ENCODE peak calls at places on chromosomes 11 and 22, in ten cellular contexts. G is prostate gland, C is K562, V is transverse colon, R is endothelial cell of umbilical vein, N is stomach, P is breast epithelium, E is H1, I is GM23338, M is SK-N-SH. K is an unnamed sample.
A peak's percentile ranks its signal among the peaks of the same experiment; 100 is the strongest.

GRCh38 chr22:26398741-26399153 is 30.3 kb upstream of the ASPHD2 start:
- DNase-seq in R (peak; percentile 72), V (peak; percentile 57), G (peak; percentile 62), I (peak; percentile 84), P (no peak), N (peak; percentile 55), M (peak; percentile 65), E (peak; percentile 62), C (peak; percentile 69), K (peak; percentile 72)

GRCh38 chr11:70650075-70650909 is 252.0 kb downstream of the CTTN start:
- DNase-seq in C (peak; percentile 71), V (peak; percentile 38), I (peak; percentile 91), N (peak; percentile 51), G (peak; percentile 46), R (peak; percentile 30), E (peak; percentile 90), M (no peak), P (no peak), K (no peak)

GRCh38 chr11:3867209-3868071 is 12.0 kb downstream of the STIM1 start:
- DNase-seq in V (no peak), P (no peak), R (peak; percentile 76), M (peak; percentile 34), I (no peak), N (peak; percentile 35), E (no peak), G (no peak), C (peak; percentile 94), K (no peak)

GRCh38 chr22:39215430-39216142 is 29.2 kb downstream of the PDGFB start:
- DNase-seq in N (no peak), C (peak; percentile 35), P (no peak), M (no peak), I (peak; percentile 76), G (no peak), R (no peak), V (no peak), E (peak; percentile 67), K (peak; percentile 29)

GRCh38 chr11:61868601-61869476 is 22.5 kb downstream of the FADS3 start:
- DNase-seq in V (no peak), N (no peak), E (no peak), I (no peak), R (no peak), M (no peak), P (no peak), C (no peak), G (no peak), K (no peak)

GRCh38 chr11:77501748-77502147 is 27.9 kb upstream of the PAK1 start:
- DNase-seq in P (no peak), C (no peak), E (no peak), I (no peak), R (no peak), M (no peak), N (no peak), G (no peak), V (no peak), K (no peak)

GRCh38 chr11:13668957-13669521 is 571 bp downstream of the FAR1 start:
- DNase-seq in N (peak; percentile 41), C (peak; percentile 64), R (peak; percentile 45), I (peak; percentile 49), M (no peak), P (peak; percentile 53), E (peak; percentile 54), G (peak; percentile 37), V (peak; percentile 65), K (peak; percentile 74)

GRCh38 chr11:103257360-103257759 is 148.1 kb downstream of the DYNC2H1 start:
- DNase-seq in P (no peak), E (no peak), C (no peak), V (no peak), R (peak; percentile 60), I (peak; percentile 60), G (no peak), N (no peak), M (peak; percentile 63), K (no peak)

GRCh38 chr11:27055065-27055682 is 14.6 kb downstream of the BBOX1 start:
- DNase-seq in P (no peak), I (no peak), C (no peak), R (no peak), N (no peak), G (no peak), M (no peak), E (no peak), V (peak; percentile 14), K (no peak)

GRCh38 chr22:42633013-42633412 is 7.4 kb downstream of the ATP5MGL start:
- DNase-seq in G (no peak), V (no peak), P (no peak), I (no peak), E (no peak), N (no peak), R (no peak), M (no peak), C (no peak), K (no peak)

GRCh38 chr22:42632096-42632495 is 8.3 kb downstream of the ATP5MGL start:
- DNase-seq in V (no peak), M (peak; percentile 44), P (no peak), N (no peak), C (no peak), G (no peak), I (peak; percentile 58), R (no peak), E (no peak), K (no peak)

GRCh38 chr22:42637555-42637954 is 2.8 kb downstream of the ATP5MGL start:
- DNase-seq in N (no peak), G (no peak), V (no peak), E (no peak), P (no peak), R (no peak), I (no peak), C (no peak), M (no peak), K (no peak)

GRCh38 chr22:42636506-42636905 is 3.9 kb downstream of the ATP5MGL start:
- DNase-seq in P (no peak), G (no peak), V (no peak), C (no peak), I (no peak), E (no peak), N (no peak), M (no peak), R (no peak), K (no peak)

DNA sequence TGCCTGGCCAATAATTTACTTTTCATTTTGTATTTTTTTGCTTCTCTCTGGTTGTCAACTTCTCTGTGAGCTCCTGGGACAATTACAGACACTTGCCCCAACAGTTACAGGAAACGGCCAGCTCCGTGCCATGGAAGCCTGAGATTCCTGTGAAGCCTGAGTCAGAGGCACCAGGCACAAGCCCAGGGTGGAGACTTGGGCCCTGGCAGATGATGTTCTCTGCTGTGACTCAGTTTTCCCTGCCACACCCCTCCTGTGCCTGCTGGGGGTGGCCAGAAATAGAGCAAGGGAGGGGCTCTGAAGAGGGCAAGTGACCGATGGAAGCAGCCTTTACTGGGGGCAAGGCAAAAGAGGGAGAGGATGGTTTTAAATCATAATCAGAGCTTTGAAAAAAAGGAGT is 4.9 kb downstream of the ATP5MGL start:
- DNase-seq in R (peak; percentile 87), G (no peak), I (no peak), P (no peak), E (no peak), M (no peak), V (peak; percentile 55), N (peak; percentile 67), C (no peak), K (peak; percentile 88)
- TF ChIP-seq POLR2AphosphoS5 in R (peak; percentile 56), G (peak; percentile 37), I (no peak), P (peak; percentile 50), E (no peak), M (no peak), V (peak; percentile 63), N (peak; percentile 71), C (no peak), K (peak; percentile 78)

DNA sequence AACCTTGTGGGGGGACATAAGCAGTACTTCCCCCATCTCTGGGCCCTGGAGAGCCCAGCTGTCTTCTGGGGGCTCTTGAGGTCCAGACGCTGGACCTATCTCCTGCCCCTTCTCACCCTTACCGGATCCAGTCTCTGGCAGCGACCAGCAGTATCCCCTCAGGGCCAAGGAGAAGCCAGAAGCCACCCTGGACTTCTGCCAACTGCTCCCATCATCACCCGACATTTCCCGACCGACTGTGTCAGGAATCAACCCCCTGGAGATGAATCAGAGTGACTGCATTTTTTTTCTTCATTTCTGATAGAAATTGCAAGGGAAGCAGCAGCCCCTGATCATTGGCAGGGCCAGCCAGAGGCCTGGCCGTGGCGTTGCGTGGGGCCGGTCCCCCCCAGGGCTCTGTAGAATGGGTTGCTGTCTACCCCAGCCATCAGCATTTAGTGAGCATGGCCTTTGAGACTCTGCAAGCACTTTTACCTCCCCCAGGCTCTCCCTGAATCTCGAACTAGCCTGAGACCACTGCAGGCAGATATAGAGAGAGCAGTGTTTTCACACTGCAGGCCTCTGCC is 5.2 kb upstream of the LIF start:
- DNase-seq in G (no peak), P (no peak), V (no peak), I (no peak), E (no peak), M (peak; percentile 89), C (no peak), R (no peak), N (no peak), K (no peak)
- H3K27ac ChIP-seq in G (no peak overlapping the region), P (no peak overlapping the region), V (peak overlapping the region; percentile 79), I (no peak overlapping the region), E (no peak overlapping the region), M (peak overlapping the region; percentile 13), C (no peak overlapping the region), R (no peak overlapping the region), N (peak overlapping the region; percentile 9), K (no peak overlapping the region)

GRCh38 chr22:19478466-19479357 is at the start of gene UFD1:
- DNase-seq in E (peak; percentile 88), G (peak; percentile 71), R (no peak), M (peak; percentile 91), P (peak; percentile 71), V (peak; percentile 86), N (peak; percentile 81), C (peak; percentile 95), I (peak; percentile 92), K (peak; percentile 91)
- TF ChIP-seq POLR2AphosphoS5 in E (no peak), G (no peak), R (peak; percentile 74), M (peak; percentile 44), P (peak; percentile 54), V (peak; percentile 53), N (peak; percentile 57), C (no peak), I (peak; percentile 69), K (peak; percentile 66)

GRCh38 chr22:37054600-37055365 is 3.2 kb downstream of the KCTD17 start:
- DNase-seq in R (no peak), C (no peak), P (no peak), I (no peak), M (no peak), V (no peak), G (no peak), E (no peak), N (no peak), K (no peak)
- H3K27ac ChIP-seq in R (no peak overlapping the region), C (no peak overlapping the region), P (no peak overlapping the region), I (no peak overlapping the region), M (no peak overlapping the region), V (no peak overlapping the region), G (no peak overlapping the region), E (no peak overlapping the region), N (no peak overlapping the region), K (no peak overlapping the region)

GRCh38 chr11:57499413-57499982 is 16.0 kb downstream of the SLC43A1 start:
- DNase-seq in P (peak; percentile 87), I (peak; percentile 99), M (peak; percentile 100), E (peak; percentile 98), C (peak; percentile 96), G (peak; percentile 94), N (peak; percentile 97), R (peak; percentile 97), V (peak; percentile 95), K (peak; percentile 99)
- TF ChIP-seq POLR2AphosphoS5 in P (peak; percentile 14), I (peak; percentile 74), M (no peak), E (no peak), C (no peak), G (peak; percentile 90), N (peak; percentile 85), R (peak; percentile 66), V (peak; percentile 51), K (peak; percentile 66)

GRCh38 chr11:726278-726915 is 20.4 kb downstream of the EPS8L2 start:
- DNase-seq in N (peak; percentile 83), V (peak; percentile 77), I (peak; percentile 69), G (peak; percentile 75), R (no peak), M (peak; percentile 71), P (peak; percentile 88), C (peak; percentile 90), E (peak; percentile 74), K (peak; percentile 80)
- H3K27ac ChIP-seq in N (peak overlapping the region; percentile 71), V (peak overlapping the region; percentile 72), I (no peak overlapping the region), G (peak overlapping the region; percentile 74), R (no peak overlapping the region), M (no peak overlapping the region), P (peak overlapping the region; percentile 87), C (peak overlapping the region; percentile 65), E (no peak overlapping the region), K (peak overlapping the region; percentile 32)